ENCODE peak calls at places on chromosomes 12 and 14, in four cellular contexts. One of them, this sample, is unnamed.

GRCh38 chr14:92734618-92735017 is 13.8 kb downstream of the LGMN start:
- DNase-seq in stomach: no peak
- DNase-seq in NCI-H774: no peak
- DNase-seq in HuH-7: no peak
- DNase-seq in this sample: no peak

GRCh38 chr12:50620050-50620974 is 115.5 kb downstream of the DIP2B start:
- DNase-seq in HuH-7: no peak
- DNase-seq in stomach: no peak
- DNase-seq in NCI-H774: peak
- DNase-seq in this sample: no peak

GRCh38 chr14:99389171-99389826 is 91.4 kb downstream of the SETD3 start:
- DNase-seq in stomach: peak
- DNase-seq in NCI-H774: no peak
- DNase-seq in HuH-7: peak
- DNase-seq in this sample: no peak

GRCh38 chr12:20455001-20455706 is 86.8 kb downstream of the PDE3A start:
- DNase-seq in NCI-H774: no peak
- DNase-seq in stomach: no peak
- DNase-seq in HuH-7: no peak
- DNase-seq in this sample: no peak

GRCh38 chr12:15823360-15824128 is 34.4 kb upstream of the EPS8 start:
- DNase-seq in NCI-H774: peak
- DNase-seq in stomach: no peak
- DNase-seq in HuH-7: peak
- DNase-seq in this sample: no peak

GRCh38 chr12:21656931-21657335 is 709 bp downstream of the LDHB start:
- DNase-seq in NCI-H774: no peak
- DNase-seq in HuH-7: no peak
- DNase-seq in stomach: peak
- DNase-seq in this sample: no peak

GRCh38 chr14:47300801-47301200 is 374.6 kb downstream of the MDGA2 start:
- DNase-seq in NCI-H774: no peak
- DNase-seq in HuH-7: no peak
- DNase-seq in stomach: no peak
- DNase-seq in this sample: no peak

GRCh38 chr12:122028601-122029560 is 7.2 kb downstream of the BCL7A start:
- DNase-seq in NCI-H774: peak
- DNase-seq in HuH-7: no peak
- DNase-seq in stomach: no peak
- DNase-seq in this sample: no peak

GRCh38 chr14:95935228-95935822 is 58.7 kb downstream of the TUNAR start:
- DNase-seq in NCI-H774: no peak
- DNase-seq in stomach: no peak
- DNase-seq in HuH-7: no peak
- DNase-seq in this sample: no peak

GRCh38 chr12:46233418-46233817 is 35.4 kb downstream of the SLC38A1 start:
- DNase-seq in HuH-7: no peak
- DNase-seq in stomach: peak
- DNase-seq in NCI-H774: no peak
- DNase-seq in this sample: no peak

GRCh38 chr14:37274652-37275051 is 76.9 kb downstream of the MIPOL1 start:
- DNase-seq in stomach: no peak
- DNase-seq in HuH-7: no peak
- DNase-seq in NCI-H774: no peak
- DNase-seq in this sample: no peak